ENCODE peak calls at places on chromosomes 4 and X, in nine cellular contexts. P is astrocyte; O is mesenchymal stem cell; Y is GM12865; W is CD8-positive, alpha-beta T cell; V is CD8-positive, alpha-beta memory T cell; L is AG09309; K is SJSA1; X is stomach. T is an unnamed sample.

GRCh38 chr4:73019462-73020047 is 50.0 kb downstream of the COX18 start:
- DNase-seq in P (peak), L (peak), Y (peak), V (no peak), X (no peak), O (peak), W (no peak), K (peak), T (peak)

GRCh38 chrX:130304587-130305368 is 34.9 kb upstream of the SLC25A14 start:
- DNase-seq in X (peak), K (no peak), O (no peak), W (no peak), P (no peak), V (no peak), Y (no peak), L (no peak), T (no peak)

GRCh38 chr4:11650801-11651596 is 222.3 kb upstream of the HS3ST1 start:
- DNase-seq in W (no peak), Y (no peak), V (no peak), K (no peak), O (no peak), X (no peak), P (peak), L (no peak), T (peak)

GRCh38 chrX:24242649-24243556 is 71.0 kb downstream of the SUPT20HL2 start:
- DNase-seq in L (peak), O (peak), V (no peak), K (no peak), Y (peak), P (peak), W (no peak), X (peak), T (no peak)

GRCh38 chr4:129437347-129437746 is 341.4 kb downstream of the C4orf33 start:
- DNase-seq in Y (no peak), V (no peak), K (no peak), X (no peak), O (no peak), P (no peak), W (no peak), L (no peak), T (no peak)

GRCh38 chrX:41542151-41542935 is 95.2 kb downstream of the NYX start:
- DNase-seq in Y (no peak), W (no peak), P (peak), K (peak), O (no peak), X (no peak), V (no peak), L (no peak), T (no peak)

GRCh38 chr4:73752424-73752823 is 12.1 kb downstream of the CXCL8 start:
- DNase-seq in V (no peak), X (no peak), P (no peak), K (no peak), W (no peak), L (no peak), Y (no peak), O (no peak), T (no peak)

GRCh38 chr4:165481458-165481857 is 102.7 kb downstream of the CPE start:
- DNase-seq in K (no peak), V (no peak), W (no peak), L (no peak), Y (no peak), P (peak), X (no peak), O (no peak), T (no peak)

GRCh38 chrX:12463873-12464272 is 325.6 kb downstream of the FRMPD4 start:
- DNase-seq in Y (no peak), L (no peak), K (no peak), X (no peak), V (no peak), P (no peak), W (no peak), O (no peak), T (no peak)

GRCh38 chrX:13128104-13128503 is 83.7 kb upstream of the FAM9C start:
- DNase-seq in Y (no peak), W (no peak), X (no peak), K (no peak), V (no peak), O (peak), P (no peak), L (no peak), T (peak)

GRCh38 chr4:39976141-39976944 is 1.4 kb downstream of the PDS5A start:
- DNase-seq in X (peak), K (peak), L (peak), O (peak), V (peak), P (peak), W (peak), Y (peak), T (peak)

GRCh38 chr4:105280338-105280809 is 133.7 kb downstream of the TET2 start:
- DNase-seq in W (no peak), L (peak), O (peak), X (no peak), V (no peak), P (peak), Y (no peak), K (peak), T (peak)

GRCh38 chr4:102794999-102795398 is 32.4 kb downstream of the UBE2D3 start:
- DNase-seq in L (no peak), X (no peak), K (no peak), P (no peak), W (no peak), V (no peak), O (no peak), Y (no peak), T (no peak)

GRCh38 chrX:123340691-123341090 is 156.6 kb downstream of the GRIA3 start:
- DNase-seq in K (no peak), W (no peak), V (no peak), X (no peak), O (peak), L (no peak), Y (no peak), P (no peak), T (peak)

GRCh38 chr4:110618091-110619000 is 4.5 kb downstream of the PITX2 start:
- DNase-seq in O (peak), X (no peak), Y (no peak), W (no peak), L (no peak), P (no peak), V (no peak), K (no peak), T (no peak)

GRCh38 chrX:38403834-38404233 is 51.4 kb downstream of the OTC start:
- DNase-seq in K (no peak), W (no peak), X (no peak), V (no peak), O (no peak), P (no peak), L (no peak), Y (no peak), T (no peak)

GRCh38 chr4:186829740-186830449 is 106.2 kb upstream of the FAT1 start:
- DNase-seq in X (no peak), K (peak), Y (peak), L (peak), O (peak), P (peak), V (no peak), W (no peak), T (peak)
- H3K4me3 ChIP-seq in X (no peak), K (no peak), Y (no peak), L (no peak), O (no peak), P (no peak), V (no peak), W (no peak), T (no peak)

DNA sequence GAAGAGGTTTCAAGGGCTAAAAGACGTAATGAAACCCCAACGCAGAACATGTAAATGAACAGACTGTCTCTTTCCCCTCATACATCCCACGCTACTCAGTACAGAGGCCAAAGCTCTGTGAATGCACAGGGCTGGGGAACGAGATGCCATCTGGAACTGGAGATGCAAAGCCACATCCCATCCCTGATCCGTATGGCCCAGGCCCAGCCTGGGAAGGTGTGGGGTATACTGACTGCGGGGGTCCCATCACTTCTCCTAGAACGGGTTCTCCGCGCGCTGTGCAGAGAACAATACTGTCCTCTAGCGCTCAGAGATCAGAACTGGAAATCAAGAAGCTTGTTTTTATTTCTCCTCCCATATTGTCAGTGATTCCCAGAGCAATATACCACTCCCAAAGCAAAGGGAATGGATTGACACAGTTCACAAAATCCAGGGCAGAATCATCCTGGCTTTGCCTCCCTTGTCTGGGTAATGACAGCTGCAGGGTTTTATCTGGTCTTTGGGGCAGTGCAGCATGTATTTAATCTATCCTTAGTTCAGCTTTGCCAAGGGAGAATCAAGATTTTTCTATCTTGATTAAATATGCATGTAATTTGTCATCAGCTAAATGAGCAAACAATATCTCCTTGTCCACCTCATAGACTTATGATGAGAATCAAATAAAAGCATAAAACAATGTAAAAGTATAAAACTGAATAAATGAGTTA is 47.3 kb upstream of the TLR3 start:
- DNase-seq in P (peak), O (peak), W (no peak), X (no peak), V (no peak), Y (peak), L (no peak), K (peak), T (peak)
- H3K4me3 ChIP-seq in P (no peak), O (peak), W (no peak), X (no peak), V (no peak), Y (no peak), L (no peak), K (no peak), T (no peak)

GRCh38 chr4:30719363-30720020 is 677 bp upstream of the PCDH7 start:
- DNase-seq in V (no peak), Y (no peak), O (peak), L (no peak), W (no peak), P (peak), K (peak), X (peak), T (peak)

GRCh38 chr4:30716671-30717207 is 3.4 kb upstream of the PCDH7 start:
- DNase-seq in X (no peak), W (no peak), P (peak), V (no peak), K (no peak), O (peak), Y (peak), L (no peak), T (no peak)

GRCh38 chr4:30717208-30718020 is 2.8 kb upstream of the PCDH7 start:
- DNase-seq in P (peak), L (no peak), Y (peak), K (peak), O (peak), X (peak), W (no peak), V (no peak), T (peak)

GRCh38 chr4:30718889-30719252 is 1.3 kb upstream of the PCDH7 start:
- DNase-seq in X (no peak), P (peak), Y (no peak), W (no peak), K (no peak), V (no peak), O (peak), L (no peak), T (peak)

DNA sequence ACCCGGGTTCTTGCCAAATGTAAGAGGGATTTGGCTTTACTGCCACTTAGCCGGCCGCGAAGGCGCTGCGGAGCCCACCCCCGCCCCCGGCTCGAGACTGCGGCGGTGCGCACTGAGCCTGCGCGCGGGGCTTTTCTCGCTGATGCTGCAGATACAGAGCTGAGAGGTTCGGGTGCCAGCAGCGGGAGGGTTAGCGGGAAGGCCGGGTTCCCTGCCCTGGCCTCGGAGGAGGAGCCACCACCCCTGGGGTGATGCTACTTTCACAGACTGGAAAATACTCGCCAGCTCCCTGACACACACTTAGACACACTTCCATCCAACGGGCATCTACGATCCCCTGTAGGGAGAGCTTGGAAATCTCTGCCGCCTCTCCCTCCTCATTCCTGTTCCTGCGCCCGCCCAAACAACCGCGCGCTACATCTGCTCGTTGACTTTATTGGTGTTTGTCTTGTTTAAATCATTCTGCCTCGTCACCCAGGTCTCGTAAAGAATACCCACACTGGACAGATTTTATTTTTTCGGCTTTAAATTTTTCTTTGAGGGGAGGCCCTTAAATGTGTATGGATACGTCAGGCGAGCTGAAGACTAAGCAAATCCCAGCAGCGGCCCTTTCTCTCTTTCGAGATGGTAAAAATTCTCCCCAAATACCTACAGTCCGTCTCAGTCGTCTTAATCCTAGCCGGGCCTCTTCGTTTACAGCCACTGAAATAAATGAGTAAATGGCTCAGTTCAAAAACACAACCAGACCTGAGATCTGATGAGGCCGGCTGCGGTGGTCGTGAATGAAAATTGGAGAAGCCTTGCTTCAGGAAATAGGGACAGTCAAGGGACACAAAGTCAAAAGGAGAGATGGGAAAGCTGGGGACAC is 1.9 kb upstream of the PCDH7 start:
- DNase-seq in K (no peak), P (peak), V (no peak), O (peak), L (no peak), Y (no peak), W (no peak), X (peak), T (peak)
- H3K4me3 ChIP-seq in K (no peak), P (peak), V (no peak), O (peak), L (peak), Y (no peak), W (peak), X (peak), T (peak)

GRCh38 chr4:87912164-87913004 is 63.1 kb upstream of the SPP1 start:
- DNase-seq in V (no peak), W (no peak), O (peak), X (no peak), L (no peak), P (no peak), Y (no peak), K (no peak), T (no peak)

GRCh38 chr4:87913871-87914270 is 61.6 kb upstream of the SPP1 start:
- DNase-seq in K (no peak), W (no peak), Y (no peak), V (no peak), O (no peak), X (no peak), P (peak), L (no peak), T (no peak)

GRCh38 chr4:87911252-87911774 is 64.2 kb upstream of the SPP1 start:
- DNase-seq in P (no peak), Y (no peak), V (no peak), O (peak), W (no peak), K (no peak), X (no peak), L (no peak), T (no peak)

GRCh38 chr4:87908341-87908740 is 67.2 kb upstream of the SPP1 start:
- DNase-seq in X (no peak), L (no peak), W (no peak), O (no peak), Y (no peak), P (no peak), V (no peak), K (no peak), T (no peak)

DNA sequence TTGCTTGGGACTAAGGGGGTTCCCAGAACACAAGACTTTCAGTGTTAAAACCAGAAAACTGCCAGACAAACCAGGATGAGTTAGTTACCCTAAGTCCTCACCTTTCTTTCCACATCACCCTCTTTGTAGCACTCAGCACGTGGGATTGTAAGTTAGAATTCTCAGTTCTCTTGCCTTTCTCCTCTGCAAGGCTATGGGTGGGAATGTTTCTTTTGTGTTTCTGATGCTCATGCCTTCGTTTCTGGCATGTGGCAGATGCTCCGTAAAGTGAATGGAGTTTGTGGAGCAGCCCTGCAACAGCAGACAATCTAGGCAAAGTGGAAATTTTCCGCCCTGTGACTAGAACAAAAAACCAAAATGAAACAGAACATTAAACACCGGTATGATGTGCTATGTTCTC is 64.7 kb upstream of the SPP1 start:
- DNase-seq in W (no peak), L (no peak), Y (no peak), P (no peak), V (no peak), X (no peak), O (no peak), K (no peak), T (no peak)
- H3K4me3 ChIP-seq in W (no peak), L (no peak), Y (no peak), P (no peak), V (no peak), X (no peak), O (no peak), K (no peak), T (no peak)

GRCh38 chr4:149964001-149964400 is 114.2 kb upstream of the DCLK2 start:
- DNase-seq in W (no peak), K (no peak), Y (no peak), V (no peak), X (no peak), L (no peak), O (no peak), P (peak), T (peak)
- H3K4me3 ChIP-seq in W (no peak), K (no peak), Y (no peak), V (no peak), X (no peak), L (no peak), O (no peak), P (no peak), T (no peak)

DNA sequence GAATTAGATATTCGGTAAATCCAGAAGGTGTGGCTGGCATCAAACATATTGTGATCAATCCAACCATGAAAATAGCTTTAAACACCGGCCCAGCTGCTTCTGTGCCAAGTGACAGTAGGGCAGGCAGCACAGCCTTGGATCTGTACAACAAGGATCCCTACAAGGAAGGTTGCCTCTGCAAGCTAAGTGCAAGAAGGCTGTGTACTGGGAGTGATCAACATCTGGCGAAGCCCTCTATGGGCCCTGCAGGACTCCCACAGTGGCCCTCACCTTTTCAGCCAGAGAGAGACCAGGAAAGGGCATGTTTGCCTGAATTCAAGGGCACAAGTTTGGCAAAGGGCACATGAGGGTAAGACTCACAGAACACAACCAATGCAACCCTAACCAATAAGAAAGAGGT is 9.6 kb downstream of the IRS4 start:
- DNase-seq in W (no peak), K (no peak), O (no peak), P (no peak), L (no peak), X (no peak), Y (no peak), V (no peak), T (no peak)
- H3K4me3 ChIP-seq in W (no peak), K (no peak), O (no peak), P (no peak), L (no peak), X (no peak), Y (no peak), V (no peak), T (no peak)

GRCh38 chr4:159267023-159267939 is 164.4 kb downstream of the RAPGEF2 start:
- DNase-seq in L (no peak), Y (no peak), K (no peak), V (no peak), X (no peak), O (peak), P (peak), W (no peak), T (no peak)
- H3K4me3 ChIP-seq in L (peak), Y (no peak), K (no peak), V (no peak), X (no peak), O (peak), P (peak), W (no peak), T (no peak)

T was measured in bronchial epithelial cell.